ENCODE peak calls at places on chromosomes 13 and 19, in four cellular contexts. X is sigmoid colon, C is spleen, Y is K562. P is an unnamed sample.

GRCh38 chr19:28705008-28705407 is 507.9 kb downstream of the UQCRFS1 start:
- DNase-seq in X (no peak), C (no peak), Y (peak; percentile 19), P (no peak)

GRCh38 chr19:20333508-20333907 is 166.5 kb downstream of the ZNF486 start:
- DNase-seq in X (no peak), C (no peak), Y (no peak), P (no peak)

GRCh38 chr13:56110751-56111150 is 1030.0 kb upstream of the PRR20A start:
- DNase-seq in X (no peak), C (no peak), Y (no peak), P (no peak)

GRCh38 chr19:55119053-55119452 is 1.6 kb upstream of the PPP1R12C start:
- DNase-seq in X (no peak), C (no peak), Y (no peak), P (no peak)

GRCh38 chr13:34076319-34076718 is 258.4 kb downstream of the RFC3 start:
- DNase-seq in X (no peak), C (no peak), Y (no peak), P (no peak)

GRCh38 chr13:107376393-107377085 is 808.6 kb upstream of the ARGLU1 start:
- DNase-seq in X (no peak), C (no peak), Y (no peak), P (no peak)

GRCh38 chr19:29497241-29497640 is 28.6 kb upstream of the VSTM2B start:
- DNase-seq in X (no peak), C (no peak), Y (no peak), P (no peak)

GRCh38 chr19:29415507-29415906 is 110.3 kb upstream of the VSTM2B start:
- DNase-seq in X (no peak), C (no peak), Y (no peak), P (no peak)

GRCh38 chr13:61670384-61671161 is 254.9 kb upstream of the PCDH20 start:
- DNase-seq in X (no peak), C (no peak), Y (no peak), P (no peak)

GRCh38 chr13:48072304-48072703 is 22.6 kb downstream of the MED4 start:
- DNase-seq in X (no peak), C (no peak), Y (no peak), P (no peak)

GRCh38 chr13:20773194-20774080 is at the start of gene EEF1AKMT1:
- DNase-seq in X (peak; percentile 97), C (peak; percentile 98), Y (peak; percentile 86), P (peak; percentile 96)

GRCh38 chr13:32829269-32829668 is 187.0 kb upstream of the KL start:
- DNase-seq in X (no peak), C (no peak), Y (no peak), P (no peak)

GRCh38 chr13:20127563-20128458 is 33.0 kb downstream of the GJA3 start:
- DNase-seq in X (peak; percentile 82), C (peak; percentile 82), Y (no peak), P (peak; percentile 77)

GRCh38 chr13:39590466-39591036 is 12.4 kb downstream of the LHFPL6 start:
- DNase-seq in X (no peak), C (no peak), Y (no peak), P (no peak)

GRCh38 chr13:37709318-37709717 is 110.8 kb upstream of the POSTN start:
- DNase-seq in X (no peak), C (no peak), Y (no peak), P (no peak)

GRCh38 chr13:27797228-27797624 is 4.9 kb downstream of the GSX1 start:
- DNase-seq in X (no peak), C (no peak), Y (no peak), P (no peak)

GRCh38 chr19:43525836-43526771 is 897 bp downstream of the ETHE1 start:
- DNase-seq in X (no peak), C (peak; percentile 80), Y (no peak), P (peak; percentile 86)

GRCh38 chr19:11551603-11552235 is 7.3 kb downstream of the ELOF1 start:
- DNase-seq in X (peak; percentile 90), C (no peak), Y (peak; percentile 49), P (peak; percentile 26)

GRCh38 chr13:41236369-41236768 is 27.0 kb downstream of the MTRF1 start:
- DNase-seq in X (no peak), C (no peak), Y (no peak), P (no peak)

GRCh38 chr13:44061876-44062275 is 182.2 kb downstream of the LACC1 start:
- DNase-seq in X (no peak), C (no peak), Y (no peak), P (no peak)

GRCh38 chr13:43472980-43473379 is 313.8 kb downstream of the ENOX1 start:
- DNase-seq in X (no peak), C (no peak), Y (no peak), P (no peak)

GRCh38 chr19:17216058-17216670 is 1.0 kb downstream of the USE1 start:
- DNase-seq in X (no peak), C (peak; percentile 82), Y (no peak), P (no peak)

GRCh38 chr19:19279853-19280252 is 6.8 kb upstream of the TM6SF2 start:
- DNase-seq in X (no peak), C (no peak), Y (no peak), P (no peak)

GRCh38 chr13:48116808-48117207 is 21.9 kb upstream of the MED4 start:
- DNase-seq in X (no peak), C (no peak), Y (no peak), P (no peak)

GRCh38 chr13:37187611-37188010 is 82.1 kb upstream of the CSNK1A1L start:
- DNase-seq in X (no peak), C (no peak), Y (no peak), P (no peak)

GRCh38 chr13:27644302-27644701 is 22.6 kb downstream of the POLR1D start:
- DNase-seq in X (no peak), C (no peak), Y (no peak), P (no peak)

GRCh38 chr13:44792096-44792495 is 197.2 kb downstream of the NUFIP1 start:
- DNase-seq in X (no peak), C (no peak), Y (no peak), P (no peak)

GRCh38 chr13:50670272-50670671 is 173.2 kb downstream of the DLEU7 start:
- DNase-seq in X (no peak), C (no peak), Y (no peak), P (no peak)

GRCh38 chr13:67100723-67101122 is 129.4 kb downstream of the PCDH9 start:
- DNase-seq in X (no peak), C (no peak), Y (no peak), P (no peak)

GRCh38 chr19:1080360-1081161 is 13.6 kb downstream of the ARHGAP45 start:
- DNase-seq in X (no peak), C (peak; percentile 82), Y (no peak), P (no peak)

GRCh38 chr13:44664308-44664707 is 88.2 kb upstream of the TSC22D1 start:
- DNase-seq in X (no peak), C (no peak), Y (no peak), P (no peak)

GRCh38 chr13:41495044-41495443 is 37.7 kb downstream of the RGCC start:
- DNase-seq in X (no peak), C (no peak), Y (no peak), P (no peak)

GRCh38 chr19:29524201-29524911 is 1.4 kb upstream of the VSTM2B start:
- DNase-seq in X (no peak), C (peak; percentile 61), Y (no peak), P (no peak)

GRCh38 chr13:46948338-46948737 is 51.5 kb upstream of the HTR2A start:
- DNase-seq in X (no peak), C (no peak), Y (no peak), P (no peak)

GRCh38 chr13:86087241-86087640 is 288.0 kb upstream of the SLITRK6 start:
- DNase-seq in X (no peak), C (no peak), Y (no peak), P (no peak)

GRCh38 chr13:29706923-29707322 is 111.4 kb upstream of the SLC7A1 start:
- DNase-seq in X (no peak), C (no peak), Y (no peak), P (no peak)

GRCh38 chr13:109586509-109587346 is 199.7 kb downstream of the IRS2 start:
- DNase-seq in X (no peak), C (no peak), Y (no peak), P (peak; percentile 67)

GRCh38 chr19:38695319-38695683 is 47.9 kb downstream of the ACTN4 start:
- DNase-seq in X (no peak), C (no peak), Y (no peak), P (no peak)
- H3K4me3 ChIP-seq in X (no peak overlapping the region), C (no peak overlapping the region), Y (no peak overlapping the region), P (no peak overlapping the region)

GRCh38 chr13:113433391-113433916 is 19.8 kb downstream of the ADPRHL1 start:
- DNase-seq in X (no peak), C (no peak), Y (no peak), P (no peak)

GRCh38 chr13:113442354-113442984 is 10.8 kb downstream of the ADPRHL1 start:
- DNase-seq in X (peak; percentile 5), C (no peak), Y (no peak), P (no peak)

GRCh38 chr13:113441661-113442060 is 11.6 kb downstream of the ADPRHL1 start:
- DNase-seq in X (peak; percentile 56), C (peak; percentile 43), Y (no peak), P (no peak)

GRCh38 chr13:113432509-113433270 is 20.6 kb downstream of the ADPRHL1 start:
- DNase-seq in X (no peak), C (no peak), Y (no peak), P (no peak)

DNA sequence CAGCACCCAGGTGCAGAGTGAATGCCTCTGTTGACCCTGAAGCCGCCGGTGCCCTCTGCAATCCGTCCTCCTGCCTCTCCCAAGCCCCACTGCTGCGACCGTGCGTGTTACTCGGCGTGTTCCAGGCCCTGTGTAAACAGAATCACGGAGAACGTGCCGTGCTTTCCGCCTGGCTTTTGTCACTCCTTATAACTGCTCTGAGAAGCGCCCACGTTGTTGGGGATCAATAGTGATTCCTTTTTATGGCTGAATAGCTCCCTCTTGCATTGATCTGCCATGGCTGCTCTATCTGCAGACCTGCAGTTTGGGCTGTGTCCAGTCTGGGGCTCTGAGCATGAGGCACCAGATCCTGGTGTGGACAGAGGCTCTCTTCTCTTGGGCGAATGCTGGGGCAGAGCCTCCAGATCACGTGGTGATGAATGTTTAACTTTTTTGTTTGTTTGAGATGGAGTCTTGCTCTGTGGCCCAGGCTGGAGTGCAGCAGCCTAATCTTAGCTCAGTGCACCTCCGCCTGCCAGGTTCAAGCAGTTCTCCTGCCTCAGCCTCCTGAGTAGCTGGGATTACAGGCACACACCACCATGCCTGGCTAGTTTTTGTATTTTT is 15.8 kb downstream of the ADPRHL1 start:
- DNase-seq in X (no peak), C (peak; percentile 71), Y (no peak), P (no peak)
- TF ChIP-seq POLR2A in X (no peak), C (no peak), Y (no peak), P (no peak)

GRCh38 chr19:39390759-39391592 is at the start of the genes MED29 and PAF1:
- DNase-seq in X (peak; percentile 99), C (peak; percentile 98), Y (peak; percentile 99), P (peak; percentile 97)
- TF ChIP-seq POLR2AphosphoS5 in X (peak; percentile 99), C (peak; percentile 100), Y (peak; percentile 91), P (peak; percentile 94)

GRCh38 chr19:4583961-4584669 is 24.6 kb upstream of the SEMA6B start:
- DNase-seq in X (no peak), C (peak; percentile 85), Y (peak; percentile 75), P (no peak)
- H3K4me3 ChIP-seq in X (peak overlapping the region; percentile 7), C (peak overlapping the region; percentile 10), Y (peak overlapping the region; percentile 52), P (peak overlapping the region; percentile 17)

GRCh38 chr19:35755550-35756371 is 1.1 kb downstream of the HSPB6 start:
- DNase-seq in X (peak; percentile 98), C (peak; percentile 83), Y (no peak), P (peak; percentile 79)
- TF ChIP-seq POLR2A in X (no peak), C (no peak), Y (no peak), P (no peak)

P was measured in transverse colon.